ENCODE peak calls at places on chromosomes 5 and 9, in four cellular contexts. P is cardiac fibroblast; J is stimulated activated CD4-positive, alpha-beta T cell treated with anti-CD3 and anti-CD28 coated beads, Interleukin-2, amount 100 ng/mL, for 48 hours; K is NCI-H1092 treated with DMSO at 0.1 percent for 48 hours. D is an unnamed sample.
A peak's percentile ranks its signal among the peaks of the same experiment; 100 is the strongest.

GRCh38 chr9:93958875-93959682 is 3.9 kb upstream of the BARX1 start:
- DNase-seq in P (peak; percentile 37), J (no peak), K (no peak), D (no peak)

GRCh38 chr5:92429642-92430041 is 1046.5 kb upstream of the ARRDC3 start:
- DNase-seq in P (no peak), J (no peak), K (no peak), D (no peak)

GRCh38 chr9:33800886-33801285 is 5.5 kb downstream of the PRSS3 start:
- DNase-seq in P (no peak), J (no peak), K (no peak), D (no peak)

GRCh38 chr5:56060276-56061110 is 65.7 kb upstream of the IL6ST start:
- DNase-seq in K (no peak), J (peak; percentile 27), P (no peak), D (no peak)

GRCh38 chr9:114138537-114138936 is 16.8 kb upstream of the COL27A1 start:
- DNase-seq in K (no peak), P (no peak), J (no peak), D (no peak)

GRCh38 chr5:172150514-172151425 is 37.3 kb downstream of the STK10 start:
- DNase-seq in P (no peak), J (no peak), K (no peak), D (no peak)

GRCh38 chr9:1058826-1059225 is 8.7 kb downstream of the DMRT2 start:
- DNase-seq in J (no peak), K (no peak), P (no peak), D (no peak)

GRCh38 chr9:131735238-131736181 is 4.4 kb downstream of the RAPGEF1 start:
- DNase-seq in K (no peak), J (no peak), P (peak; percentile 53), D (no peak)

GRCh38 chr5:27266184-27266583 is 227.8 kb upstream of the CDH9 start:
- DNase-seq in K (no peak), J (no peak), P (no peak), D (no peak)